ENCODE peak calls at places on chromosomes 3 and 15, in six cellular contexts. T is PC-3, O is SK-N-SH, U is MM.1S, V is IMR-90, X is astrocyte of the spinal cord. M is an unnamed sample.

GRCh38 chr3:66276705-66277274 is 56.0 kb downstream of the SLC25A26 start:
- DNase-seq in U (peak), O (peak), X (peak), T (peak), V (peak), M (peak)

GRCh38 chr3:113590983-113591382 is 58.6 kb downstream of the SIDT1 start:
- DNase-seq in X (no peak), O (no peak), V (no peak), U (no peak), T (no peak), M (no peak)

GRCh38 chr15:71485094-71485693 is 325.2 kb upstream of the NR2E3 start:
- DNase-seq in X (peak), T (peak), U (no peak), V (no peak), O (peak), M (no peak)

GRCh38 chr3:71402872-71403271 is 180.7 kb downstream of the FOXP1 start:
- DNase-seq in T (no peak), X (no peak), U (no peak), V (no peak), O (no peak), M (no peak)

GRCh38 chr3:47324278-47324865 is 41.6 kb downstream of the KLHL18 start:
- DNase-seq in X (peak), V (peak), T (peak), U (peak), O (peak), M (peak)

GRCh38 chr3:73868688-73869315 is 244.1 kb upstream of the PDZRN3 start:
- DNase-seq in V (peak), X (peak), O (peak), U (peak), T (peak), M (peak)

GRCh38 chr3:126465928-126466564 is 9.6 kb downstream of the ZXDC start:
- DNase-seq in U (no peak), X (no peak), O (no peak), V (no peak), T (no peak), M (no peak)

GRCh38 chr3:116337229-116337628 is 108.1 kb downstream of the LSAMP start:
- DNase-seq in X (no peak), V (no peak), T (peak), O (no peak), U (no peak), M (no peak)

GRCh38 chr3:155963557-155963956 is 93.1 kb downstream of the GMPS start:
- DNase-seq in T (no peak), U (no peak), O (no peak), X (peak), V (peak), M (no peak)

GRCh38 chr3:44323341-44323955 is 15.1 kb upstream of the TCAIM start:
- DNase-seq in T (peak), U (peak), X (peak), V (peak), O (peak), M (peak)

GRCh38 chr3:47413751-47414150 is 32.9 kb downstream of the PTPN23 start:
- DNase-seq in X (no peak), O (no peak), V (no peak), T (no peak), U (no peak), M (no peak)

GRCh38 chr3:99199021-99199420 is 297.5 kb upstream of the DCBLD2 start:
- DNase-seq in T (no peak), U (no peak), O (no peak), X (no peak), V (no peak), M (no peak)

GRCh38 chr15:38084289-38084688 is 149.8 kb downstream of the TMCO5A start:
- DNase-seq in V (peak), O (no peak), X (peak), U (peak), T (peak), M (no peak)

GRCh38 chr3:21573291-21573690 is 177.7 kb downstream of the ZNF385D start:
- DNase-seq in T (peak), U (no peak), X (no peak), V (peak), O (no peak), M (no peak)

GRCh38 chr3:182501861-182502260 is 291.4 kb upstream of the ATP11B start:
- DNase-seq in T (no peak), U (no peak), X (no peak), V (no peak), O (no peak), M (no peak)

GRCh38 chr3:101725192-101725889 is 927 bp downstream of the CEP97 start:
- DNase-seq in V (peak), U (peak), O (peak), X (peak), T (peak), M (no peak)

GRCh38 chr3:193722566-193722965 is 129.6 kb downstream of the OPA1 start:
- DNase-seq in U (no peak), V (no peak), T (no peak), X (no peak), O (no peak), M (no peak)

GRCh38 chr15:31300981-31301686 is 25.5 kb upstream of the KLF13 start:
- DNase-seq in X (no peak), V (no peak), O (peak), T (no peak), U (no peak), M (no peak)

GRCh38 chr15:37932522-37932921 is 1.9 kb upstream of the TMCO5A start:
- DNase-seq in X (no peak), U (no peak), O (no peak), V (no peak), T (no peak), M (no peak)

GRCh38 chr3:143973352-143974021 is 1.9 kb downstream of the DIPK2A start:
- DNase-seq in X (peak), O (no peak), T (peak), V (peak), U (no peak), M (no peak)

GRCh38 chr3:23174426-23175039 is 28.6 kb upstream of the UBE2E2 start:
- DNase-seq in U (no peak), V (no peak), O (peak), T (no peak), X (no peak), M (no peak)

GRCh38 chr3:56042326-56042951 is 425.8 kb downstream of the ERC2 start:
- DNase-seq in O (peak), X (peak), U (peak), T (peak), V (peak), M (peak)

GRCh38 chr3:28916713-28917499 is 364.0 kb upstream of the RBMS3 start:
- DNase-seq in T (peak), V (peak), X (peak), O (peak), U (peak), M (no peak)
- H3K4me3 ChIP-seq in T (no peak), V (peak), X (peak), O (peak), U (no peak), M (no peak)

GRCh38 chr15:40006646-40007045 is 32.3 kb downstream of the SRP14 start:
- DNase-seq in T (no peak), U (no peak), X (peak), V (peak), O (no peak), M (no peak)
- H3K4me3 ChIP-seq in T (no peak), U (no peak), X (no peak), V (no peak), O (no peak), M (no peak)

DNA sequence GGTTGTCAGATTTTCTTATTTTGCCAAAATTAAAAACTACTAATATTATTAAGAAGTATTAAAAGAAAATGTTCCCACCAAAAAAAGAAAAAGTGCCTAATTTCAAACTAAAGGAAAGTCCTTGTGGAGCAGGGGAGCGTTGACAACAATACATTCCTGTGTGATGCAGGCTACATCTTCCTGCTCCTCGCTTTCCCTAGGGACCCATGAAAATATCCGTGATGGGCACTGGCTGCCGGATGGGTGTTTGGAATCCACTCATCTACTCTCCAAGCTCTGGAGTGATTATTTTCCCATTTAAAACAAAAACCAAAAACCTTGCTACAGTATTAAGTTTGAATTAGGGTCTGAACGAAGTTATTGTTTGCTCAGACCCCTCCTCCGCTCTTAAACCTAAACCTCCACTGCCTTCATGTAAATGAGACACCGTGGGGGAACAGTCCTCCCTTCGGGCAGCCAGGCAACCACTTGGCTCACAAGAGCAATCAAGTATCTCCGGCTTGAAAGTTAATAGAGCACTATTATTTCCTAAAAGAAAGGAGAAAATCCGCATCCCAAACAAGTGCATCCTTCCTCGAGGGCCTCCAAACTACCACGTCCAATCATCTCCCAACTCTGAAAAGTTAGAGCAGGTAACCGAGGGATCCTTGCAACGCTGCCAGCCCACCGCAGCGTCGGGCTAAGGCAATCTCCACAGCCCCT is 1.5 kb downstream of the ITGB5 start:
- DNase-seq in U (no peak), T (no peak), O (peak), X (peak), V (no peak), M (no peak)
- H3K4me3 ChIP-seq in U (peak), T (peak), O (peak), X (peak), V (peak), M (peak)

GRCh38 chr15:96322401-96323249 is 7.9 kb upstream of the NR2F2 start:
- DNase-seq in V (no peak), U (no peak), X (peak), O (no peak), T (peak), M (no peak)
- H3K4me3 ChIP-seq in V (no peak), U (peak), X (peak), O (no peak), T (peak), M (peak)

DNA sequence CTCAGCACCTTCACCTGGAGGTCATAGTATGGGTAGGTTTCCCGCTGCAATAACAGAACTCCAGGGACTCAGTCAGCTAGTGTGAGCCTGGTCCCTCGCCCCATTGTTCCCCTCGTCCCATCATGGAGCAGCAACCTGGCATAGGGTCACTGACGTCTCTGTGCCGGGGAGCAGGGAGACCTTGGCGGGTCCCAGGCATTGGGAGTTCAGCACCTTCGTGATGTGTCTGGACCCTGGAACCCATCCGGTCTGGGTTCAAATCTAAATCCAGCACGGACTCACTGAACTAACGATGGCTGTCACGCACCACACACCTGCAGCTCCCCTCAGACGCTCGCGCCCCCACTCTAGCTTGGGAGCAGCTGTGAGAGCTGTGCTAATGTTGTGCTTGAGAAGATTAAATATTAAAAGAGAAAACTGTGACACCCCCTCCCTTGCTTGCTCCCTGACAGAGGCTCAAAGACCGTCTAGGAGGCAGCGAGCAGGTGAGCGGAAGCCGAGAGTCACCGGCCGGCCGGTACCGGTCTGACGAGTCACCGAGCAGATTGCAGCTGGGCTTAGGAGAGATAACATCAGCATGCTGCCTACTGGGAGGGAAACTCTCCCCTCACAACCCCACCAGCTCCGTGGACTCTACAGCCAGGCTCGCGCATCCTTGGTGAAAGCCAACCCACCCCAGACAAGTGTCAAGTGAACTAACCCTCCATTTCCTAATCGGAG is 730 bp downstream of the PLA2G4F start:
- DNase-seq in V (no peak), O (peak), U (no peak), X (no peak), T (peak), M (no peak)
- H3K4me3 ChIP-seq in V (no peak), O (no peak), U (no peak), X (no peak), T (peak), M (no peak)

GRCh38 chr3:82085356-82085755 is 323.9 kb upstream of the GBE1 start:
- DNase-seq in X (peak), U (no peak), V (no peak), O (no peak), T (peak), M (no peak)
- H3K4me3 ChIP-seq in X (no peak), U (no peak), V (no peak), O (no peak), T (peak), M (no peak)

DNA sequence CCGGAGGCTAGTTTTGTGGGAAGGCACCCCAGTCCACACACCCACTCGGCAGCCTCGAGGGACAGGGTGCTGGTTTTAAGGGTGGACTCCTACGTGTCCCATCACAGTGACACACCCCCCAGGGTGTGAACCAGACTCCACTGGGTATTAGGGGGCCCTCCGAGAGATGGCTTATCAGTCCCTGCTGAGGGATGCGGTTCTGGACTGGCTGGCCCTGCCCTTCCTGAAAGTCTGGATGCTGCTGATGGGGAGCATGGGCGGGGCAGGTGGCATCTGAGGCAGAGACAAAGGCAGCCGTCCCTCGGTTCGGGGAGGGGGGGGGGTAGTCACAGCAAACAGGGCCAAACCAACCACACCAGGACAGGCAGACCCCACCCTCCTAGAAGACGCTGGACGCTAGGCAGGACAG is 939 bp upstream of the ULK3 start:
- DNase-seq in V (no peak), X (no peak), T (no peak), O (peak), U (no peak), M (no peak)
- H3K4me3 ChIP-seq in V (no peak), X (no peak), T (no peak), O (no peak), U (peak), M (peak)

DNA sequence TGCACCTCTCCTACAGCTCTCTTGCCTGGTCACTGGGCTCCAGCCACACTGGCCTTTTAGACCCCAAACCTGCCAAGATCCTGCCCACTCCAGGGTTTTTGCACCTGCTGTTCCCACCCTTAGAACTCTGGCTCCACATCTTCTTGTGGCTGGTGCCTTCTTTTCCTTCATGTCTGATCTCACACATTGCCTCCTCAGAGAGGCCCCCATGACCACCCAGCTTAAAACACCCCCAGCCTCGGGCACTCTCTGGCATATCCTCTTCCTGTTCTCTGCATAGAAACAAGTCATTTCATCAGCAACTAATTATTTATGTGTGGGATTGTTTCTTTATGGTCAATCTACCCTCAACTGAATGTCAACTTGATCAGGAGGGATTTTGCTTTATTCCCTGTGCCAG is 14.0 kb upstream of the AMOTL2 start:
- DNase-seq in T (no peak), X (no peak), U (no peak), V (no peak), O (no peak), M (no peak)
- H3K4me3 ChIP-seq in T (no peak), X (no peak), U (no peak), V (no peak), O (no peak), M (no peak)

DNA sequence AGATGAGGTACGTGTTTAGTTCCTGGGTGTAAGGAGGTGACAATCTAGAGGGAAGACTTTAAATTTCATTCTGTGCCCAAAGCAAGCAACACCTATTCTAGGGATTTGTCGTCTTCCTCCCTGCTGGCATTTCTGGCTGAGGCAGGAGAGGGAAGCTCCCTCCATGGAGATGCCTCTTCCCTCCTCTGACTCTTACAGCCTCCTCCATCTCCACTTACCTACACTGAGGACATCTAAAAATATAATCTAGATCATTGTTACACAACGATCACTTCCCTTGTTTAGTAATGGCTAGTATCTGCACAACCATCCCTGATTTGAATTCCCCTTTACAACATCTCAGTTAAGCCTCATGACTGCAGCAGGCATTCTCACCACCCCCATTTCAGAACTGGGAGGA is 12.4 kb upstream of the RPL32 start:
- DNase-seq in U (no peak), V (no peak), X (no peak), T (no peak), O (no peak), M (no peak)
- H3K4me3 ChIP-seq in U (no peak), V (no peak), X (no peak), T (no peak), O (no peak), M (no peak)

DNA sequence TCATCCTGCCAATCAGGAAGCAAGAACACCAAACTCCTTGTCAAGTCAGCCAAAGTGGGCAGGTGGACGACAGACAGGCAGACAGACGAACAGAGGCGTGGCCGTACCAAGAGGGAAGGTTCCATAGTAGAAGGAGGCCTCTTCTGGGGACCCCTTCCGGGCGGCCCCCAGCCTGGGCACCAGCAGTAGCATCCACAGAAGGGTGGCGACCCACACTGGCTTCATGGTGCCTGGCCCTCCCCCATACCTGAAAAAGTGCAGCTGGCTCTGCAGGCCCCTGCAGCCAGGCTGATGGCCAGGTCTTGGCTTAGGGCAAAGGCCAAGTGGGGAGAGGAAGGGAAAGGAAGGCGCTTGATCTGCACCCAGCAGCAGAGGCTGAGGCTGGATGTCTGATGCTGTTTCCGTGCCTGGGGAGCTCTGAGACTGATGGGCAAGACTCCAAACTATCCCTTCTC is 630 bp downstream of the LCTL start:
- DNase-seq in O (no peak), X (no peak), T (no peak), V (no peak), U (no peak), M (no peak)
- H3K4me3 ChIP-seq in O (no peak), X (peak), T (no peak), V (no peak), U (no peak), M (no peak)